ENCODE peak calls at places on chromosome 15, in four cellular contexts. U is cardiac muscle cell, R is lung, V is fibroblast of lung. L is an unnamed sample.

GRCh38 chr15:46456431-46456830 is 821.6 kb downstream of the SQOR start:
- DNase-seq in U (no peak), R (no peak), V (no peak), L (no peak)

GRCh38 chr15:57205027-57205855 is 171.1 kb upstream of the CGNL1 start:
- DNase-seq in U (no peak), R (no peak), V (no peak), L (no peak)

GRCh38 chr15:38538328-38539007 is 26.1 kb downstream of the RASGRP1 start:
- DNase-seq in U (no peak), R (no peak), V (no peak), L (no peak)

GRCh38 chr15:84790676-84791075 is 26.5 kb upstream of the ALPK3 start:
- DNase-seq in U (no peak), R (no peak), V (no peak), L (no peak)

GRCh38 chr15:82585072-82585471 is 44.8 kb upstream of the RPS17 start:
- DNase-seq in U (peak), R (no peak), V (peak), L (no peak)

GRCh38 chr15:58224068-58224467 is 85.9 kb downstream of the AQP9 start:
- DNase-seq in U (peak), R (no peak), V (peak), L (no peak)

GRCh38 chr15:101277038-101277822 is at the start of gene SELENOS:
- DNase-seq in U (peak), R (peak), V (peak), L (no peak)

GRCh38 chr15:101560722-101561583 is 71.4 kb upstream of the PCSK6 start:
- DNase-seq in U (no peak), R (no peak), V (no peak), L (no peak)

GRCh38 chr15:85168642-85169173 is 187.1 kb downstream of the PDE8A start:
- DNase-seq in U (peak), R (peak), V (peak), L (no peak)

GRCh38 chr15:85488997-85489396 is 108.6 kb downstream of the AKAP13 start:
- DNase-seq in U (no peak), R (no peak), V (no peak), L (no peak)

GRCh38 chr15:63444607-63445006 is 59.8 kb upstream of the USP3 start:
- DNase-seq in U (no peak), R (no peak), V (no peak), L (no peak)

GRCh38 chr15:75347222-75348033 is 589 bp downstream of the NEIL1 start:
- DNase-seq in U (peak), R (peak), V (no peak), L (no peak)

GRCh38 chr15:31214864-31215489 is 111.7 kb upstream of the KLF13 start:
- DNase-seq in U (peak), R (peak), V (no peak), L (no peak)

GRCh38 chr15:26037369-26037768 is 174.2 kb upstream of the ATP10A start:
- DNase-seq in U (no peak), R (no peak), V (no peak), L (no peak)

GRCh38 chr15:34799825-34800168 is 4.4 kb upstream of the ACTC1 start:
- DNase-seq in U (no peak), R (no peak), V (no peak), L (no peak)

GRCh38 chr15:35522061-35522460 is 23.9 kb downstream of the DPH6 start:
- DNase-seq in U (peak), R (no peak), V (no peak), L (no peak)

GRCh38 chr15:64597469-64597806 is 137.1 kb downstream of the ZNF609 start:
- DNase-seq in U (no peak), R (no peak), V (no peak), L (no peak)

GRCh38 chr15:38320181-38320580 is 67.5 kb downstream of the SPRED1 start:
- DNase-seq in U (peak), R (no peak), V (peak), L (no peak)

GRCh38 chr15:59266015-59266414 is 59.4 kb downstream of the LDHAL6B start:
- DNase-seq in U (no peak), R (no peak), V (no peak), L (no peak)

GRCh38 chr15:49621327-49622210 is 721 bp downstream of the DTWD1 start:
- DNase-seq in U (peak), R (no peak), V (peak), L (no peak)

GRCh38 chr15:42053914-42054313 is 33.1 kb upstream of the PLA2G4E start:
- DNase-seq in U (no peak), R (peak), V (no peak), L (no peak)

GRCh38 chr15:48858401-48858800 is 19.5 kb upstream of the EID1 start:
- DNase-seq in U (peak), R (no peak), V (peak), L (peak)

GRCh38 chr15:52233405-52233804 is 42.2 kb upstream of the GNB5 start:
- DNase-seq in U (no peak), R (no peak), V (no peak), L (no peak)

GRCh38 chr15:68484696-68485400 is 52.9 kb upstream of the ITGA11 start:
- DNase-seq in U (peak), R (no peak), V (peak), L (peak)
- H3K4me3 ChIP-seq in U (no peak), R (no peak), V (no peak), L (peak)

GRCh38 chr15:61222010-61222409 is 7.1 kb downstream of the RORA start:
- DNase-seq in U (no peak), R (no peak), V (no peak), L (no peak)

GRCh38 chr15:61228025-61228901 is 839 bp downstream of the RORA start:
- DNase-seq in U (peak), R (no peak), V (peak), L (no peak)

GRCh38 chr15:61227269-61228024 is 1.7 kb downstream of the RORA start:
- DNase-seq in U (peak), R (peak), V (peak), L (peak)

GRCh38 chr15:61232266-61232665 is 3.2 kb upstream of the RORA start:
- DNase-seq in U (no peak), R (no peak), V (no peak), L (no peak)

DNA sequence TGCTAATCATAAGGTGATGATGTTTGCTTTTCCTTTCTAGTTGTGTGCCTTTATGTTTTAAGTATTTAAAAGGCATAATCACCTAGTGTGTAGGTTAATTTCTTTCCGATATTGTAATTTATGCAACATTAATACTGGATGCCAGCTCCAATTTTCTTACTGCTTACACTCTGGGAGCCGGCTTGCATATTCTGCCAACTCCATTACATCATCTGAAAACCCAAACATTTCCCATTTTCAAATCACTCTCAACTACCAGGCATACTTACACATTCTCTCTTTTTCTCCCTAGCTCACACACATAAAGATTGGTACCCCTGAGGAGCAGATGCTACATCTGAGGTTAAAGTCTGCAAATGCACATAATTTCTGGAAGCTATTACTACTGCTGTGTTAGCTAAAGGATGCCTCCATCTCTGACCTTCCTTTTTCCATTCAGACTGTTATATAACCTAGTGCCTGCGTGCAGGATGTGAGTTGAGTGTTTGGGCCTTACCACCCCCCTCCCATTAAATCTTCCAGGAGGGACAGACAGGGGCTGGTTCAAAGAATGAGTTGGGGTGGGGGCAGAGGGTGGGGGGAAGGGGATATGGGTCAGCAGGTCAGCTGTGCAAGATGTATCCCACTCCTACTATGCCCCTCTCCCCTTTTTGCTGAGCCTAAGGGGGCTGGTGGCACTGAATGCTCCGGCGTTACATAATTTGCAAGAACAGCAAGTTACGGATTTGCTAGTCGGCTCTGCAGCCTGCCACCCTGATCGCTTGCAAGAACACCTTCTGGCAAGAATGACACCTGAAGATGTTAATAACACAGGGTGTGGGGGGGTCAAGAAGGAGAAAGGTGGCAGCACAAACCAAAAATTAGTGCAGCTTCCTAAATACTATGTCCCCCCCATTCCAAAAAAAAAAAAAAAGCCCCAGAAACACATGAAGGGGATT is 2.5 kb downstream of the RORA start:
- DNase-seq in U (no peak), R (no peak), V (no peak), L (no peak)
- H3K4me3 ChIP-seq in U (peak), R (no peak), V (peak), L (peak)

GRCh38 chr15:40239671-40240618 is 1.1 kb downstream of the PAK6 start:
- DNase-seq in U (no peak), R (no peak), V (no peak), L (no peak)

GRCh38 chr15:40238481-40238926 is 359 bp upstream of the PAK6 start:
- DNase-seq in U (no peak), R (no peak), V (no peak), L (no peak)

GRCh38 chr15:40240619-40241304 is 1.9 kb downstream of the PAK6 start:
- DNase-seq in U (no peak), R (no peak), V (no peak), L (no peak)

GRCh38 chr15:40241305-40242215 is 2.7 kb downstream of the PAK6 start:
- DNase-seq in U (no peak), R (no peak), V (no peak), L (no peak)

DNA sequence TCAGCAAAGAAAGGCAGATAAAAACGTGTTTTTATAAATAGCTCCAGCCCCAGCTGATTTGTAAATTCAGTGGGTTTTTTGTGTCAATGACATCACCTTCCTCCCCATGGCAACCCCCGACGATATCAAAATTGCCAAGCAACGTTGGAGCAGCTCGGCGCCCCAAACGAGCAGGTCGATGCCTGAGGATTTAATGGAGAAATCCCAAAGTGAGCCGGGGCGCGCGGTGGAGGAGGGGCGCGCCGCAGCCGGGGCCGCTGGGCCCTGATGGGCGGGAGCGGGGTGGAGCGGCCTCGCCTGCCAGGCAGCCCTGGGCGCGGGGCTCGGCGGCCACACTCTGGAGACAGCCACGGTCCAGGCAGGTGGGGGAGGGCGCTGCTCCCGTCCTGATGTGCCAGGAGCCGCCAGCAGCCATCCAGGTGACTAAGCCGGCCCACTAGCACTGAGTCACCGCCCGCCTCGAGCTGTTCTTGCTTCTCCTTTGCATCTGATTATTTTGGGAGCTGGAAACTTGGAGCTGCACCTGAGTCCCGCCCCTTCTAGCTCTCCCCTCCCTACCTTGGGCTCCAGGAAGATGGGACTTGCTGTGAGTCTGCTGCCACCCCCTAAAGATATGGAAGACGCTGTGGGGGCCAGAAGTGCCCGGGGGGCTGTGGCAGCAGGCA is at the start of gene PAK6:
- DNase-seq in U (peak), R (peak), V (peak), L (no peak)
- H3K4me3 ChIP-seq in U (peak), R (no peak), V (peak), L (peak)

GRCh38 chr15:54519577-54519976 is 541.3 kb downstream of the UNC13C start:
- DNase-seq in U (no peak), R (no peak), V (no peak), L (no peak)
- H3K4me3 ChIP-seq in U (no peak), R (no peak), V (no peak), L (no peak)